ENCODE peak calls at places on chromosomes 12 and 14, in five cellular contexts. M, I, H, D and N are unnamed samples.

GRCh38 chr12:22459872-22460490 is 84.4 kb downstream of the C2CD5 start:
- DNase-seq in H (peak), I (peak), M (no peak), D (peak), N (no peak)

GRCh38 chr12:701896-702539 is 38.8 kb upstream of the NINJ2 start:
- DNase-seq in D (no peak), M (no peak), H (no peak), I (no peak), N (no peak)

GRCh38 chr14:80055912-80056801 is 155.1 kb downstream of the DIO2 start:
- DNase-seq in D (no peak), H (peak), M (no peak), I (peak), N (peak)

GRCh38 chr12:117836476-117836875 is 132.3 kb downstream of the KSR2 start:
- DNase-seq in M (no peak), H (no peak), I (no peak), D (no peak), N (no peak)

GRCh38 chr12:120404271-120404670 is 33.6 kb upstream of the COX6A1 start:
- DNase-seq in H (peak), M (no peak), D (no peak), I (no peak), N (no peak)

GRCh38 chr14:67166450-67166853 is 22.8 kb upstream of the GARIN2 start:
- DNase-seq in D (peak), H (peak), M (no peak), I (peak), N (no peak)

GRCh38 chr12:2641209-2641608 is 153.6 kb upstream of the FKBP4 start:
- DNase-seq in D (peak), I (peak), M (no peak), H (no peak), N (peak)

GRCh38 chr12:96308881-96309280 is 91.4 kb downstream of the CDK17 start:
- DNase-seq in M (no peak), H (no peak), I (no peak), D (no peak), N (no peak)

GRCh38 chr12:60070541-60070940 is 474.7 kb downstream of the SLC16A7 start:
- DNase-seq in D (peak), M (no peak), I (no peak), H (no peak), N (no peak)

GRCh38 chr12:43937947-43938346 is 102.1 kb downstream of the TMEM117 start:
- DNase-seq in M (no peak), I (peak), H (peak), D (no peak), N (no peak)

GRCh38 chr14:104531421-104532190 is 48.0 kb upstream of the C14orf180 start:
- DNase-seq in H (no peak), D (no peak), M (no peak), I (no peak), N (no peak)

GRCh38 chr12:72546106-72546505 is 273.9 kb downstream of the TRHDE start:
- DNase-seq in M (no peak), D (no peak), H (no peak), I (no peak), N (no peak)

GRCh38 chr12:18224745-18225144 is 36.6 kb upstream of the PIK3C2G start:
- DNase-seq in D (peak), I (no peak), H (peak), M (no peak), N (no peak)

GRCh38 chr12:52581481-52581880 is 7.8 kb upstream of the KRT74 start:
- DNase-seq in I (no peak), M (no peak), H (no peak), D (no peak), N (no peak)

GRCh38 chr14:64763801-64764511 is 59.7 kb downstream of the PLEKHG3 start:
- DNase-seq in I (no peak), D (no peak), M (no peak), H (peak), N (no peak)

GRCh38 chr14:99258341-99258781 is 13.6 kb downstream of the BCL11B start:
- DNase-seq in M (no peak), D (no peak), H (no peak), I (no peak), N (no peak)

GRCh38 chr14:54785778-54786160 is 116.9 kb downstream of the GCH1 start:
- DNase-seq in H (no peak), D (no peak), M (no peak), I (no peak), N (no peak)

GRCh38 chr12:83016226-83016835 is 329.6 kb downstream of the TMTC2 start:
- DNase-seq in H (no peak), M (no peak), D (peak), I (peak), N (no peak)

GRCh38 chr14:99253890-99254289 is 18.1 kb downstream of the BCL11B start:
- DNase-seq in D (no peak), I (no peak), H (no peak), M (no peak), N (no peak)

GRCh38 chr14:59159169-59159568 is 29.3 kb upstream of the DAAM1 start:
- DNase-seq in H (no peak), D (no peak), M (no peak), I (no peak), N (no peak)

GRCh38 chr14:59160492-59160891 is 28.0 kb upstream of the DAAM1 start:
- DNase-seq in M (no peak), I (no peak), H (no peak), D (no peak), N (no peak)

GRCh38 chr14:59155886-59156285 is 32.6 kb upstream of the DAAM1 start:
- DNase-seq in M (no peak), I (no peak), H (no peak), D (no peak), N (no peak)

GRCh38 chr14:59166258-59166657 is 22.2 kb upstream of the DAAM1 start:
- DNase-seq in H (no peak), I (no peak), M (no peak), D (no peak), N (no peak)

GRCh38 chr14:59161571-59162175 is 26.8 kb upstream of the DAAM1 start:
- DNase-seq in M (no peak), I (no peak), H (no peak), D (peak), N (no peak)
- TF ChIP-seq JUND in M (no peak), I (no peak), H (no peak), D (no peak), N (no peak)

DNA sequence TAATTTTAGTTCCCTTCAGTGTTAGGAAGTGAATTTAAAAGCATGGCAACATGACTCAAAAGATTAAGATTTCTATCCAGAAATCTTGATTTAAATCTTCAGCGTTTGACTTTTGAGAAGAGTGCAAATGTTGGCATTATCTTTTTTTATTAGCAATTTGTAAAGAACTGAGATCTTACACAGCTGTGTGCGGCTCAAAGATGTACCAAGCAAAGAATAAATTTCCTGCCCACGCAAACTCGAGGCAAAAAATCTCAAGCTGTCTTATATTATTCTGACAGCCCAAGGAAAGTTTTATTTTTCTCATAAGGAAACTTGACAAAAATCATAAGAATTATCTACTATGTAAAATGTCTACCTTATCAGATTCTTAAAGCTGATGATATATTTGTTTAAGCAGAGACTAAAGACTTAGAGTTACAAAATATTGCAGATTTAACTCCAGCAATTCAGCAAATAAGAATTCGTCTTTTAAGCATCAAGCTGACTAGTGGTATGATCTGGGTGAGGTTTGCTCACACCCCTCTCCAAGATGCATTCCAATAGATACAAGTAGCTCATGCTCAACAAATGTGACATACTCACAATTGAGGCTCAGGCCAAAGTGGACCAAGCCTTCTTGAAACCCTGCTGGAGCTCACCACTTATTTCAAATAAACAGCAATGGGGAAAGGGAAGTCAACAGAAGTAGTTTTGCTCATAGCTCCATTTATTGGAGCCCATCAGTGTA is 47.4 kb upstream of the POC1B start:
- DNase-seq in H (no peak), M (no peak), D (no peak), I (no peak), N (no peak)
- TF ChIP-seq RAD21 in H (no peak), M (no peak), D (no peak), I (no peak), N (no peak)

GRCh38 chr12:24600559-24600958 is 348.3 kb downstream of the BCAT1 start:
- DNase-seq in H (no peak), I (no peak), M (no peak), D (no peak), N (no peak)
- TF ChIP-seq JUND in H (no peak), I (no peak), M (no peak), D (no peak), N (no peak)

GRCh38 chr12:104413330-104413729 is 43.4 kb upstream of the CHST11 start:
- DNase-seq in H (no peak), M (no peak), D (no peak), I (no peak), N (no peak)

GRCh38 chr12:104416160-104416559 is 40.6 kb upstream of the CHST11 start:
- DNase-seq in I (no peak), D (no peak), M (no peak), H (no peak), N (no peak)

GRCh38 chr12:104416637-104417036 is 40.1 kb upstream of the CHST11 start:
- DNase-seq in I (no peak), H (no peak), M (no peak), D (no peak), N (no peak)

GRCh38 chr12:104415308-104415980 is 41.3 kb upstream of the CHST11 start:
- DNase-seq in M (no peak), I (no peak), D (no peak), H (no peak), N (no peak)

GRCh38 chr12:104414581-104415305 is 42.0 kb upstream of the CHST11 start:
- DNase-seq in M (no peak), I (peak), H (no peak), D (peak), N (no peak)
- TF ChIP-seq RAD21 in M (no peak), I (no peak), H (no peak), D (no peak), N (no peak)